ENCODE peak calls at places on chromosomes 5 and 9, in seven cellular contexts. One of them, this sample, is unnamed.

GRCh38 chr9:8857330-8858249 is 1058.0 kb upstream of the DMAC1 start:
- DNase-seq in AG10803: peak; percentile 6
- DNase-seq in right atrium auricular region: no peak
- DNase-seq in tibial artery: peak; percentile 63
- DNase-seq in left ventricle myocardium inferior: peak; percentile 76
- DNase-seq in fibroblast of pulmonary artery: peak; percentile 32
- DNase-seq in Peyer's patch: peak; percentile 76
- DNase-seq in this sample: peak; percentile 46

GRCh38 chr5:36607838-36608783 is 1.7 kb downstream of the SLC1A3 start:
- DNase-seq in AG10803: peak; percentile 85
- DNase-seq in right atrium auricular region: no peak
- DNase-seq in tibial artery: no peak
- DNase-seq in left ventricle myocardium inferior: no peak
- DNase-seq in fibroblast of pulmonary artery: peak; percentile 61
- DNase-seq in Peyer's patch: no peak
- DNase-seq in this sample: peak; percentile 3

GRCh38 chr9:89880721-89881120 is 275.9 kb downstream of the GADD45G start:
- DNase-seq in AG10803: no peak
- DNase-seq in right atrium auricular region: peak; percentile 47
- DNase-seq in tibial artery: no peak
- DNase-seq in left ventricle myocardium inferior: no peak
- DNase-seq in fibroblast of pulmonary artery: no peak
- DNase-seq in Peyer's patch: peak; percentile 30
- DNase-seq in this sample: no peak

GRCh38 chr5:133546500-133546899 is 65.8 kb downstream of the FSTL4 start:
- DNase-seq in AG10803: no peak
- DNase-seq in right atrium auricular region: no peak
- DNase-seq in tibial artery: no peak
- DNase-seq in left ventricle myocardium inferior: no peak
- DNase-seq in fibroblast of pulmonary artery: no peak
- DNase-seq in Peyer's patch: no peak
- DNase-seq in this sample: no peak

GRCh38 chr5:78587775-78588291 is 60.7 kb downstream of the LHFPL2 start:
- DNase-seq in AG10803: peak; percentile 93
- DNase-seq in right atrium auricular region: no peak
- DNase-seq in tibial artery: peak; percentile 52
- DNase-seq in left ventricle myocardium inferior: no peak
- DNase-seq in fibroblast of pulmonary artery: peak; percentile 87
- DNase-seq in Peyer's patch: no peak
- DNase-seq in this sample: peak; percentile 73

GRCh38 chr5:165143727-165144210 is 1638.3 kb downstream of the MAT2B start:
- DNase-seq in AG10803: no peak
- DNase-seq in right atrium auricular region: no peak
- DNase-seq in tibial artery: no peak
- DNase-seq in left ventricle myocardium inferior: no peak
- DNase-seq in fibroblast of pulmonary artery: no peak
- DNase-seq in Peyer's patch: no peak
- DNase-seq in this sample: no peak

GRCh38 chr5:9573796-9574195 is 27.9 kb upstream of the SEMA5A start:
- DNase-seq in AG10803: no peak
- DNase-seq in right atrium auricular region: no peak
- DNase-seq in tibial artery: no peak
- DNase-seq in left ventricle myocardium inferior: no peak
- DNase-seq in fibroblast of pulmonary artery: no peak
- DNase-seq in Peyer's patch: no peak
- DNase-seq in this sample: no peak

GRCh38 chr5:5453131-5453530 is 30.7 kb downstream of the ICE1 start:
- DNase-seq in AG10803: no peak
- DNase-seq in right atrium auricular region: no peak
- DNase-seq in tibial artery: no peak
- DNase-seq in left ventricle myocardium inferior: no peak
- DNase-seq in fibroblast of pulmonary artery: no peak
- DNase-seq in Peyer's patch: no peak
- DNase-seq in this sample: no peak

GRCh38 chr9:38389313-38389712 is 3.2 kb upstream of the ALDH1B1 start:
- DNase-seq in AG10803: peak; percentile 45
- DNase-seq in right atrium auricular region: no peak
- DNase-seq in tibial artery: no peak
- DNase-seq in left ventricle myocardium inferior: no peak
- DNase-seq in fibroblast of pulmonary artery: peak; percentile 33
- DNase-seq in Peyer's patch: no peak
- DNase-seq in this sample: peak; percentile 37

GRCh38 chr9:77575785-77576184 is 72.3 kb downstream of the GNA14 start:
- DNase-seq in AG10803: no peak
- DNase-seq in right atrium auricular region: no peak
- DNase-seq in tibial artery: no peak
- DNase-seq in left ventricle myocardium inferior: no peak
- DNase-seq in fibroblast of pulmonary artery: peak; percentile 60
- DNase-seq in Peyer's patch: no peak
- DNase-seq in this sample: peak; percentile 51

GRCh38 chr9:81633952-81634421 is 55.4 kb downstream of the TLE1 start:
- DNase-seq in AG10803: no peak
- DNase-seq in right atrium auricular region: no peak
- DNase-seq in tibial artery: no peak
- DNase-seq in left ventricle myocardium inferior: no peak
- DNase-seq in fibroblast of pulmonary artery: no peak
- DNase-seq in Peyer's patch: peak; percentile 65
- DNase-seq in this sample: no peak

GRCh38 chr5:151213803-151214613 is 9.9 kb downstream of the CCDC69 start:
- DNase-seq in AG10803: peak; percentile 23
- DNase-seq in right atrium auricular region: peak; percentile 94
- DNase-seq in tibial artery: peak; percentile 88
- DNase-seq in left ventricle myocardium inferior: peak; percentile 79
- DNase-seq in fibroblast of pulmonary artery: peak; percentile 86
- DNase-seq in Peyer's patch: peak; percentile 95
- DNase-seq in this sample: peak; percentile 62

GRCh38 chr9:125797857-125798399 is 50.8 kb downstream of the PBX3 start:
- DNase-seq in AG10803: peak; percentile 29
- DNase-seq in right atrium auricular region: no peak
- DNase-seq in tibial artery: no peak
- DNase-seq in left ventricle myocardium inferior: no peak
- DNase-seq in fibroblast of pulmonary artery: no peak
- DNase-seq in Peyer's patch: no peak
- DNase-seq in this sample: peak; percentile 13

GRCh38 chr9:116844621-116845020 is 157.5 kb downstream of the TRIM32 start:
- DNase-seq in AG10803: peak; percentile 44
- DNase-seq in right atrium auricular region: no peak
- DNase-seq in tibial artery: no peak
- DNase-seq in left ventricle myocardium inferior: no peak
- DNase-seq in fibroblast of pulmonary artery: no peak
- DNase-seq in Peyer's patch: no peak
- DNase-seq in this sample: no peak

GRCh38 chr9:104074876-104075275 is 19.2 kb upstream of the SMC2 start:
- DNase-seq in AG10803: peak; percentile 79
- DNase-seq in right atrium auricular region: no peak
- DNase-seq in tibial artery: no peak
- DNase-seq in left ventricle myocardium inferior: no peak
- DNase-seq in fibroblast of pulmonary artery: peak; percentile 86
- DNase-seq in Peyer's patch: no peak
- DNase-seq in this sample: peak; percentile 83

GRCh38 chr9:68974901-68975300 is 39.0 kb downstream of the PRKACG start:
- DNase-seq in AG10803: no peak
- DNase-seq in right atrium auricular region: no peak
- DNase-seq in tibial artery: no peak
- DNase-seq in left ventricle myocardium inferior: no peak
- DNase-seq in fibroblast of pulmonary artery: no peak
- DNase-seq in Peyer's patch: no peak
- DNase-seq in this sample: no peak

GRCh38 chr5:94468531-94468930 is 149.9 kb downstream of the KIAA0825 start:
- DNase-seq in AG10803: no peak
- DNase-seq in right atrium auricular region: no peak
- DNase-seq in tibial artery: no peak
- DNase-seq in left ventricle myocardium inferior: no peak
- DNase-seq in fibroblast of pulmonary artery: no peak
- DNase-seq in Peyer's patch: no peak
- DNase-seq in this sample: no peak

GRCh38 chr9:123893831-123894460 is 36.0 kb downstream of the DENND1A start:
- DNase-seq in AG10803: peak; percentile 29
- DNase-seq in right atrium auricular region: no peak
- DNase-seq in tibial artery: no peak
- DNase-seq in left ventricle myocardium inferior: no peak
- DNase-seq in fibroblast of pulmonary artery: peak; percentile 17
- DNase-seq in Peyer's patch: no peak
- DNase-seq in this sample: peak; percentile 33
- H3K4me3 ChIP-seq in AG10803: no peak overlapping the region
- H3K4me3 ChIP-seq in right atrium auricular region: no peak overlapping the region
- H3K4me3 ChIP-seq in tibial artery: no peak overlapping the region
- H3K4me3 ChIP-seq in left ventricle myocardium inferior: no peak overlapping the region
- H3K4me3 ChIP-seq in fibroblast of pulmonary artery: no peak overlapping the region
- H3K4me3 ChIP-seq in Peyer's patch: no peak overlapping the region
- H3K4me3 ChIP-seq in this sample: peak overlapping the region; percentile 54

GRCh38 chr5:91340532-91340931 is 42.6 kb downstream of the ARRDC3 start:
- DNase-seq in AG10803: no peak
- DNase-seq in right atrium auricular region: no peak
- DNase-seq in tibial artery: no peak
- DNase-seq in left ventricle myocardium inferior: no peak
- DNase-seq in fibroblast of pulmonary artery: no peak
- DNase-seq in Peyer's patch: no peak
- DNase-seq in this sample: no peak

GRCh38 chr5:91341159-91341558 is 42.0 kb downstream of the ARRDC3 start:
- DNase-seq in AG10803: no peak
- DNase-seq in right atrium auricular region: no peak
- DNase-seq in tibial artery: no peak
- DNase-seq in left ventricle myocardium inferior: no peak
- DNase-seq in fibroblast of pulmonary artery: no peak
- DNase-seq in Peyer's patch: no peak
- DNase-seq in this sample: no peak

GRCh38 chr5:91345466-91345865 is 37.7 kb downstream of the ARRDC3 start:
- DNase-seq in AG10803: no peak
- DNase-seq in right atrium auricular region: no peak
- DNase-seq in tibial artery: no peak
- DNase-seq in left ventricle myocardium inferior: no peak
- DNase-seq in fibroblast of pulmonary artery: no peak
- DNase-seq in Peyer's patch: no peak
- DNase-seq in this sample: no peak
- H3K4me3 ChIP-seq in AG10803: no peak overlapping the region
- H3K4me3 ChIP-seq in right atrium auricular region: no peak overlapping the region
- H3K4me3 ChIP-seq in tibial artery: no peak overlapping the region
- H3K4me3 ChIP-seq in left ventricle myocardium inferior: no peak overlapping the region
- H3K4me3 ChIP-seq in fibroblast of pulmonary artery: no peak overlapping the region
- H3K4me3 ChIP-seq in Peyer's patch: no peak overlapping the region
- H3K4me3 ChIP-seq in this sample: no peak overlapping the region

GRCh38 chr9:22217254-22217653 is 208.1 kb upstream of the CDKN2B start:
- DNase-seq in AG10803: no peak
- DNase-seq in right atrium auricular region: no peak
- DNase-seq in tibial artery: no peak
- DNase-seq in left ventricle myocardium inferior: no peak
- DNase-seq in fibroblast of pulmonary artery: no peak
- DNase-seq in Peyer's patch: no peak
- DNase-seq in this sample: no peak

GRCh38 chr9:22216730-22217160 is 207.6 kb upstream of the CDKN2B start:
- DNase-seq in AG10803: peak; percentile 82
- DNase-seq in right atrium auricular region: no peak
- DNase-seq in tibial artery: no peak
- DNase-seq in left ventricle myocardium inferior: no peak
- DNase-seq in fibroblast of pulmonary artery: peak; percentile 40
- DNase-seq in Peyer's patch: no peak
- DNase-seq in this sample: peak; percentile 80

GRCh38 chr9:22214021-22214420 is 204.9 kb upstream of the CDKN2B start:
- DNase-seq in AG10803: peak; percentile 24
- DNase-seq in right atrium auricular region: no peak
- DNase-seq in tibial artery: no peak
- DNase-seq in left ventricle myocardium inferior: no peak
- DNase-seq in fibroblast of pulmonary artery: peak; percentile 37
- DNase-seq in Peyer's patch: no peak
- DNase-seq in this sample: no peak

GRCh38 chr9:22214497-22215031 is 205.5 kb upstream of the CDKN2B start:
- DNase-seq in AG10803: peak; percentile 34
- DNase-seq in right atrium auricular region: no peak
- DNase-seq in tibial artery: no peak
- DNase-seq in left ventricle myocardium inferior: no peak
- DNase-seq in fibroblast of pulmonary artery: no peak
- DNase-seq in Peyer's patch: no peak
- DNase-seq in this sample: peak; percentile 42

GRCh38 chr9:22215492-22215891 is 206.4 kb upstream of the CDKN2B start:
- DNase-seq in AG10803: no peak
- DNase-seq in right atrium auricular region: no peak
- DNase-seq in tibial artery: no peak
- DNase-seq in left ventricle myocardium inferior: no peak
- DNase-seq in fibroblast of pulmonary artery: no peak
- DNase-seq in Peyer's patch: no peak
- DNase-seq in this sample: no peak
- H3K4me3 ChIP-seq in AG10803: no peak overlapping the region
- H3K4me3 ChIP-seq in right atrium auricular region: no peak overlapping the region
- H3K4me3 ChIP-seq in tibial artery: no peak overlapping the region
- H3K4me3 ChIP-seq in left ventricle myocardium inferior: no peak overlapping the region
- H3K4me3 ChIP-seq in fibroblast of pulmonary artery: no peak overlapping the region
- H3K4me3 ChIP-seq in Peyer's patch: no peak overlapping the region
- H3K4me3 ChIP-seq in this sample: no peak overlapping the region

GRCh38 chr9:129885018-129885669 is 49.9 kb downstream of the USP20 start:
- DNase-seq in AG10803: no peak
- DNase-seq in right atrium auricular region: no peak
- DNase-seq in tibial artery: peak; percentile 45
- DNase-seq in left ventricle myocardium inferior: no peak
- DNase-seq in fibroblast of pulmonary artery: no peak
- DNase-seq in Peyer's patch: peak; percentile 80
- DNase-seq in this sample: peak; percentile 12
- H3K4me3 ChIP-seq in AG10803: peak overlapping the region; percentile 40
- H3K4me3 ChIP-seq in right atrium auricular region: peak overlapping the region; percentile 43
- H3K4me3 ChIP-seq in tibial artery: peak overlapping the region; percentile 46
- H3K4me3 ChIP-seq in left ventricle myocardium inferior: peak overlapping the region; percentile 66
- H3K4me3 ChIP-seq in fibroblast of pulmonary artery: no peak overlapping the region
- H3K4me3 ChIP-seq in Peyer's patch: peak overlapping the region; percentile 45
- H3K4me3 ChIP-seq in this sample: peak overlapping the region; percentile 73